ENCODE peak calls at places on chromosomes 16 and 17, in nine cellular contexts. Q is HuH-7.5; X is stimulated activated CD4-positive, alpha-beta T cell treated with anti-CD3 and anti-CD28 coated beads, Interleukin-2, amount 100 ng/mL, for 24 hours; J is head of caudate nucleus; U is activated naive CD4-positive, alpha-beta T cell; M is GM04504; O is stromal cell of bone marrow; L is nephron progenitor cell; W is NCI-H526. Y is an unnamed sample.

GRCh38 chr17:82019905-82020873 is 2.5 kb downstream of the CENPX start:
- DNase-seq in U (peak), Q (peak), J (peak), M (no peak), X (peak), L (peak), O (no peak), W (no peak), Y (peak)

GRCh38 chr16:69186642-69187386 is at the start of gene SNTB2:
- DNase-seq in X (peak), O (no peak), U (peak), L (peak), M (peak), Q (peak), J (peak), W (peak), Y (peak)

GRCh38 chr16:49734330-49734729 is 121.6 kb downstream of the ZNF423 start:
- DNase-seq in J (no peak), Q (no peak), W (no peak), L (no peak), M (no peak), X (no peak), U (no peak), O (no peak), Y (no peak)

GRCh38 chr16:85673529-85674417 is 15.0 kb downstream of the GINS2 start:
- DNase-seq in W (no peak), Q (no peak), O (no peak), M (no peak), U (no peak), L (no peak), X (no peak), J (no peak), Y (no peak)

GRCh38 chr16:24135624-24136296 is 120.4 kb upstream of the CACNG3 start:
- DNase-seq in Q (no peak), W (no peak), U (no peak), O (no peak), X (no peak), L (no peak), M (no peak), J (peak), Y (no peak)

GRCh38 chr17:13114601-13115024 is 96.8 kb upstream of the ELAC2 start:
- DNase-seq in O (peak), M (peak), U (no peak), W (no peak), L (peak), J (peak), X (no peak), Q (peak), Y (no peak)

GRCh38 chr16:30961384-30961783 is 3.8 kb downstream of the SETD1A start:
- DNase-seq in J (no peak), O (no peak), M (no peak), Q (no peak), X (no peak), L (no peak), W (no peak), U (no peak), Y (no peak)

GRCh38 chr17:72900542-72900941 is 191.9 kb downstream of the SLC39A11 start:
- DNase-seq in W (no peak), J (no peak), O (no peak), M (no peak), Q (no peak), L (no peak), X (no peak), U (no peak), Y (no peak)

GRCh38 chr17:55699178-55699865 is 23.3 kb downstream of the TMEM100 start:
- DNase-seq in Q (no peak), O (no peak), J (no peak), M (no peak), W (no peak), U (no peak), X (no peak), L (no peak), Y (no peak)

GRCh38 chr17:57724038-57724728 is 20.9 kb downstream of the CCDC182 start:
- DNase-seq in U (no peak), O (no peak), J (no peak), L (no peak), W (no peak), M (no peak), Q (no peak), X (no peak), Y (no peak)

GRCh38 chr17:78214706-78215061 is 631 bp downstream of the BIRC5 start:
- DNase-seq in O (no peak), Q (no peak), X (no peak), J (no peak), L (no peak), W (no peak), M (no peak), U (no peak), Y (no peak)

GRCh38 chr17:64315032-64315490 is 52.0 kb upstream of the TEX2 start:
- DNase-seq in O (peak), U (no peak), M (no peak), L (no peak), Q (no peak), W (no peak), X (no peak), J (peak), Y (no peak)

GRCh38 chr16:50665128-50665878 is 15.8 kb downstream of the SNX20 start:
- DNase-seq in X (peak), W (peak), L (peak), Q (peak), J (peak), M (peak), O (peak), U (peak), Y (peak)

GRCh38 chr16:1030381-1030901 is 42.1 kb upstream of the SSTR5 start:
- DNase-seq in L (peak), U (no peak), M (no peak), O (no peak), X (no peak), W (no peak), J (no peak), Q (no peak), Y (no peak)

GRCh38 chr17:79742589-79742918 is 11.8 kb downstream of the ENPP7 start:
- DNase-seq in O (no peak), J (no peak), X (no peak), M (no peak), U (no peak), W (no peak), Q (no peak), L (no peak), Y (no peak)

Y was measured in effector memory CD4-positive, alpha-beta T cell.